ENCODE peak calls at places on chromosomes 7 and 10, in five cellular contexts. J, L, D, O and F are unnamed samples.

GRCh38 chr10:89502556-89502955 is 32.8 kb downstream of the SLC16A12 start:
- DNase-seq in D (no peak), J (no peak), L (no peak), O (no peak), F (no peak)

GRCh38 chr7:46754135-46754730 is 827.7 kb downstream of the TNS3 start:
- DNase-seq in J (no peak), D (no peak), O (peak), L (no peak), F (no peak)

GRCh38 chr10:77159538-77160110 is 478.0 kb downstream of the KCNMA1 start:
- DNase-seq in L (no peak), D (no peak), J (no peak), O (no peak), F (no peak)

GRCh38 chr10:73493781-73494180 is 2.0 kb downstream of the PPP3CB start:
- DNase-seq in L (no peak), D (no peak), J (no peak), O (no peak), F (no peak)

GRCh38 chr7:104627516-104627915 is 299.1 kb downstream of the LHFPL3 start:
- DNase-seq in J (no peak), L (peak), D (no peak), O (no peak), F (no peak)

GRCh38 chr7:14385074-14385473 is 395.6 kb upstream of the ETV1 start:
- DNase-seq in D (no peak), J (no peak), L (no peak), O (no peak), F (no peak)

GRCh38 chr10:77037735-77038411 is 599.7 kb downstream of the KCNMA1 start:
- DNase-seq in D (no peak), J (no peak), O (no peak), L (peak), F (no peak)

GRCh38 chr10:64261676-64262075 is 740.5 kb downstream of the REEP3 start:
- DNase-seq in O (no peak), J (no peak), L (no peak), D (no peak), F (no peak)

GRCh38 chr10:92965314-92965713 is 95.3 kb upstream of the CYP26C1 start:
- DNase-seq in J (no peak), D (peak), O (peak), L (peak), F (no peak)

GRCh38 chr10:46515402-46516192 is 40.9 kb downstream of the GPRIN2 start:
- DNase-seq in O (no peak), J (no peak), D (no peak), L (no peak), F (no peak)

GRCh38 chr7:111108526-111108925 is 17.6 kb downstream of the LRRN3 start:
- DNase-seq in O (no peak), L (no peak), J (no peak), D (no peak), F (no peak)

GRCh38 chr7:156635529-156636385 is 4.8 kb upstream of the RNF32 start:
- DNase-seq in D (no peak), O (no peak), L (no peak), J (no peak), F (no peak)

GRCh38 chr10:129814681-129815646 is 149.1 kb downstream of the EBF3 start:
- DNase-seq in J (no peak), O (no peak), D (no peak), L (no peak), F (no peak)

GRCh38 chr7:131826960-131827359 is 270.5 kb upstream of the PODXL start:
- DNase-seq in L (peak), O (no peak), J (no peak), D (no peak), F (no peak)

GRCh38 chr10:13684252-13684791 is 97.6 kb downstream of the PRPF18 start:
- DNase-seq in L (no peak), D (no peak), O (no peak), J (no peak), F (no peak)

GRCh38 chr10:13219685-13220670 is 14.2 kb downstream of the UCMA start:
- DNase-seq in L (peak), O (peak), J (peak), D (no peak), F (no peak)

GRCh38 chr10:119090026-119090808 is 9.6 kb upstream of the EIF3A start:
- DNase-seq in L (no peak), D (no peak), J (no peak), O (no peak), F (no peak)

GRCh38 chr10:30583778-30584415 is 45.7 kb downstream of the LYZL2 start:
- DNase-seq in J (peak), O (peak), D (no peak), L (no peak), F (no peak)

GRCh38 chr7:39686261-39686924 is 63.0 kb downstream of the RALA start:
- DNase-seq in J (peak), L (no peak), D (no peak), O (no peak), F (no peak)
- TF ChIP-seq REST in J (no peak), L (no peak), D (no peak), O (no peak), F (no peak)

GRCh38 chr10:94088926-94089381 is 95.2 kb downstream of the PLCE1 start:
- DNase-seq in L (no peak), J (no peak), D (no peak), O (no peak), F (no peak)
- TF ChIP-seq POLR2AphosphoS5 in L (no peak), J (no peak), D (no peak), O (no peak), F (no peak)

DNA sequence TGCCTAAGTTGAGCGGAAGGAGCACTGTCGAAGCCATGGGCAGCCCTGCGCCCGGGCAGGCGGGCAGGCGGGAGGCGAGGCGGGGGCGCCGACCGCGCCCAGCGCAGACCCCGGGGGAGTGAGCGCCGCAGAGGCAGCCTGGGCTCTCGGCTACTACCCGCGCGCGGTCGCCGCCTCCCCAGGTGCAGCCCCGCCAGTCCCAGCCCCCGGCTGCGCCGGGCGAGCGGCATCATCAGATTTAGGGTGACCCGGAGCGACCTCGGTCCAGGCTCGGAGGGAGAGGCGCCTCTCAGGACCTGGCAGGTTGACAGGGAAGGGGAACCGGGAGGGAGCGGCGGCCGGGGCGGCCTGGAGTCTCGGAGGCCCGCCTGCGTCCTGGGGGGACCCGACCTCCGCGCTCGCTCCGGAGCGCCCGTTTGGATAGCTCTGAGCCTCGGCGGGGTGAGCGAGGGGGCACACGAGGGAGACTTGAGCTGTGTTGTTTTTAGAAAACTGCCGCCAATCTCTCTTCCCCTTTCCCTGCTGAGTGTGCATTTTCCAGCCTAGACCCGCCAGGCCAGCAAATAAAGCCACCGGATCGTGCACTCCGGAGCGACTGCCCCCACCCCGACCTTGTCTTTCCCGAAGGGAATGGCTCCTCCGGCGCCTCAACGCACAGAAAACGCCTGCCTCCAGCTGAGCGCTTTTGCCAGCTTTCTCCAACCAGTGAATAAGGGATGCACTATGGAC is 2.3 kb upstream of the NRP1 start:
- DNase-seq in L (peak), J (no peak), D (peak), O (no peak), F (peak)
- H3K4me3 ChIP-seq in L (peak), J (no peak), D (peak), O (no peak), F (peak)

DNA sequence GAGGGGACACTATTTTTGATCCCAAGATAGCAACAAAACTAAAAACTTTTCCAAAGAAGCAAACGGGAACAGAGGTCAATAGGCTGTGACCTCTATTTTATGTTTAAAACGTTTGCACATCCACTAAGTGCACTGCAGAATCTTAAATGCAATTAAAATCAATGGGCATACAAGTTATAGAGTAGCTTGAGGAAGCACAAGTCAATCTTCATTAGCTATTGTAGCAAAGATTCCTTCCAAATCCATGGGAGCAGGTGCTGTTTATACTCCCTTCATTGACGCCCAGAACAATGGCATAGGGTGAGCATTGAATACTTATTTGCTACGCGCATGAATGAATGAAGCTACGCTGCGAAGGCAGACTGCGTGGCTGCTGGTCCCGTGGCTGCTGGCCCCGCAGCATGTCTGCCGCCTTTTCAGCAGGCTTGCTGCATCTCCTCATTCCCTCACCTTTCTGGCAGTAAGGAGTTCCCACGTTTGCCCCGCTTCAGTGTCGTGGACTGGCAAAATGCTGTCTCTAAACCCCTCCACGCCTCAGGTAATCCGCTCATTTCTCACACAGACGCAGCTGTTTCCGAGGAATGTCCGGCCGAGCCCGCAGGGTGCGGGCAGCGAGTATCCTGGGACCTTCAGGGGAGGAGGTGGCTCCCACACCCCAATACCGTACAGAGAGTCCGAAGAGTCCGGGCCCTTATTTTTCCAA is 754 bp upstream of the PHYHIPL start:
- DNase-seq in D (no peak), L (peak), J (no peak), O (no peak), F (no peak)
- TF ChIP-seq REST in D (no peak), L (no peak), J (no peak), O (no peak), F (no peak)

GRCh38 chr7:74332373-74333176 is 43.4 kb downstream of the CLIP2 start:
- DNase-seq in J (no peak), D (peak), L (no peak), O (no peak), F (no peak)

GRCh38 chr7:74334026-74334425 is 44.8 kb downstream of the CLIP2 start:
- DNase-seq in J (no peak), L (no peak), D (peak), O (no peak), F (no peak)

GRCh38 chr7:74325230-74325565 is 36.0 kb downstream of the CLIP2 start:
- DNase-seq in O (no peak), L (no peak), J (no peak), D (peak), F (no peak)

GRCh38 chr7:74324499-74325229 is 35.5 kb downstream of the CLIP2 start:
- DNase-seq in J (no peak), O (no peak), D (peak), L (no peak), F (no peak)

DNA sequence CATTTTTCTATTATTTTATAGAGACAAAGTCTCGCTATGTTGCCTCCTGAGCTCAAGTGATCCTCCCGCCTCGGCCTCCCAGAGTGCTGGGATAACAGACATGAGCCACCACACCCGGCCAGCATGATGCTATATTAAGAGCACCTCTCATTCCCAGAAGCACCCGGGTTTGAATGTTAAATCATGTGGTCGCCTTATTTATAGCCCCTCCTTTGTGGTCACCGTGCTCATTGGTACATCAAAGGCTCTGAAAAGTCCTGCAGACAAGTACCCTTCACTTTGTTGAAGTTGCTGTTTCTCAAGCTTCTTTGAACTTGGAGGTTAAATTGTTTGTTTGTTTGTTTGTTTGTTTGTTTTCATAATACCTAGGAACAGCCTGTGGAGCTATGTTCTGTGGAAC is 40.0 kb downstream of the CLIP2 start:
- DNase-seq in D (no peak), L (no peak), O (no peak), J (no peak), F (no peak)
- TF ChIP-seq POLR2AphosphoS5 in D (no peak), L (no peak), O (no peak), J (no peak), F (no peak)

DNA sequence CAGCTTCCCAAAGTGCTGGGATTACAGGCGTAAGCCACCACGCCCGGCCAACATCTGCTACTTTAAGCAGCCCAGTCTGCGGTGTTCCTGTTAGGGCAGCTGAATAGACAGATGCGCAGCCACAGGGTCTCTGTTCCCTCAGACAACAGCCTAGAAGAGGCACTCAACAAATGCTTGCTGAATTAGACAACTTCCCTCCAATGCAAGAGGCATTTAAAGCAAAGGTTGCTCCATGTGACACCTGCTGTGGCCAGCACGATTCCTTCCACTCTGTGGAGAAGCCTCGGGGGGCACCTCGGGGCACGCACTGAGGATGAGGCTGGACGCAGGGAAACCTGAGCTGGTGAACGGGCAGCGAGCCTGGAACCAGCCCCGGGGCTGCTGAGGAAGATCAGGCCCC is 237.8 kb downstream of the MAD1L1 start:
- DNase-seq in J (no peak), L (no peak), D (no peak), O (no peak), F (no peak)
- H3K4me3 ChIP-seq in J (no peak), L (no peak), D (no peak), O (no peak), F (no peak)

DNA sequence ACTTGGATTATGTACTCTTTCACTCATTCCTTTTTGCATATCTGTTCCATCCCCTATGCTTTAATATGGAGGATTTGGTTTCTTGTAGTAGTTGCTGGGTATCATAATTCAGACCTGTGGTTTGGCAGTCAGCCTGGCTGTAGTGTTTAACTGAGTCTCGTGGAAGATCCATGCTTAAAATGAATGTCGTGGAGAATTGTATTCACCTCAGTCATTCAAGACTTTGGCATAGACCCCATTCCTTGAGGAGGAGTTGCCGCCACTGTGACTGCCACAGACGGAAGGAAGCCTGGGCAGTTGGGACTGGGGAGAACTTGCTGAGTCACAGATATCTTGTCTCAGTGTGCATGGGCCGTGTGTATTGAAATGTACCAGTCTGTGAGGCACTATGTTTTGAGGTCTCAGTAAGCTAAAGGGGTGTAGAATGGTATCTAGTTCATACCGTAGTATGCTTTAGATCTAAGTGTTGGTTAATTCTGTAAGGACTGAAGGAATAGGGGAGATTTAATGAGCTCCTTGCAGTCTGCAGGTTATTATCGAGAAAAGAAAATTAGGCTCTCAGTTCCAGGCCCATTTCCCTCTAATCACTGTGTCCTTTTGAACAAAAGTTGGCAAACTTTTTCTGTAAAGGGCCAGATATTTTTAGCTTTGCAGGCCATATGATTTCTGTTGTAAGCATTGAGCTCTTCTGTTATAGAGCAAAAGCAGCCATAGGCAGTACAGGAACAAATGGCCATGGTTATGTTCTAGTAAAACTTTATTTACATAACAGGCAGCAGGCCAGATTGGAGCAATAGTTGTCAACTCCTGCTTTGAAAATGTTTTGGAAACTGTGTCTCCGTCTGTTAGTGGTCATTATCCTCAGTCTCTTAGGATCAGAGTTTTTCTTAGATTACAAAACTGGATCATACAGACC is 76.8 kb downstream of the TPST1 start:
- DNase-seq in J (no peak), D (no peak), L (no peak), O (peak), F (no peak)
- TF ChIP-seq REST in J (no peak), D (peak), L (no peak), O (no peak), F (no peak)